ENCODE peak calls at places on chromosomes 3 and 15, in ten cellular contexts. Q is bronchial epithelial cell, B is GM23338, W is AG04450, Y is neural crest cell, X is fibroblast of pulmonary artery, Z is K562, D is sigmoid colon, E is astrocyte of the cerebellum, U is Panc1. M is an unnamed sample.

GRCh38 chr3:55718475-55718874 is 231.4 kb upstream of the WNT5A start:
- DNase-seq in X (peak), Q (no peak), U (no peak), Z (no peak), Y (no peak), W (no peak), E (no peak), D (no peak), B (no peak), M (no peak)

GRCh38 chr3:156614642-156615511 is 59.5 kb upstream of the TIPARP start:
- DNase-seq in X (peak), B (peak), E (no peak), Q (peak), Z (no peak), D (no peak), Y (no peak), W (no peak), U (no peak), M (no peak)

GRCh38 chr3:42612147-42612680 is 11.7 kb downstream of the NKTR start:
- DNase-seq in Z (no peak), U (no peak), D (no peak), X (no peak), W (no peak), Q (no peak), Y (no peak), E (no peak), B (no peak), M (no peak)

GRCh38 chr15:27956285-27956684 is 142.8 kb downstream of the OCA2 start:
- DNase-seq in U (no peak), W (no peak), Z (no peak), Y (no peak), E (no peak), Q (peak), D (no peak), X (no peak), B (no peak), M (no peak)

GRCh38 chr3:100075163-100075562 is 39.1 kb downstream of the FILIP1L start:
- DNase-seq in D (no peak), Y (no peak), Z (no peak), U (no peak), W (no peak), B (no peak), Q (no peak), E (no peak), X (no peak), M (no peak)

GRCh38 chr3:72105306-72105705 is 320.4 kb upstream of the PROK2 start:
- DNase-seq in D (no peak), X (no peak), Y (no peak), W (no peak), Q (no peak), E (no peak), U (no peak), Z (no peak), B (no peak), M (no peak)

GRCh38 chr3:101509811-101510210 is 3.2 kb downstream of the SENP7 start:
- DNase-seq in Z (no peak), D (no peak), U (no peak), E (no peak), X (peak), Y (no peak), Q (peak), B (no peak), W (no peak), M (no peak)

GRCh38 chr15:25931846-25932245 is 68.7 kb upstream of the ATP10A start:
- DNase-seq in U (no peak), X (no peak), Z (no peak), D (no peak), E (no peak), Q (no peak), W (no peak), B (no peak), Y (no peak), M (no peak)

GRCh38 chr3:125418306-125418705 is 43.2 kb upstream of the ZNF148 start:
- DNase-seq in X (no peak), E (no peak), Y (no peak), Q (no peak), D (no peak), B (no peak), W (no peak), Z (no peak), U (no peak), M (no peak)

GRCh38 chr3:54033761-54034160 is 88.6 kb upstream of the CACNA2D3 start:
- DNase-seq in E (no peak), W (no peak), Y (no peak), B (no peak), U (no peak), Q (no peak), Z (no peak), X (no peak), D (no peak), M (no peak)

GRCh38 chr3:242986-243706 is 46.6 kb downstream of the CHL1 start:
- DNase-seq in Z (no peak), Q (peak), W (peak), Y (no peak), X (peak), E (peak), B (no peak), U (no peak), D (no peak), M (no peak)

GRCh38 chr3:40504636-40505430 is 1.0 kb upstream of the ZNF620 start:
- DNase-seq in X (peak), Z (no peak), Y (no peak), B (no peak), E (peak), W (peak), Q (peak), D (no peak), U (peak), M (no peak)

GRCh38 chr3:114132500-114132899 is 46.4 kb downstream of the DRD3 start:
- DNase-seq in X (no peak), B (no peak), U (no peak), Y (no peak), W (no peak), D (no peak), Q (no peak), E (no peak), Z (no peak), M (no peak)

GRCh38 chr3:116000315-116000714 is 377.0 kb downstream of the GAP43 start:
- DNase-seq in B (no peak), E (peak), D (peak), Z (peak), U (peak), X (peak), W (peak), Q (peak), Y (no peak), M (no peak)

GRCh38 chr15:50128266-50128665 is 9.2 kb upstream of the ATP8B4 start:
- DNase-seq in X (no peak), U (no peak), Y (no peak), Z (no peak), E (no peak), W (no peak), B (peak), D (peak), Q (no peak), M (peak)

GRCh38 chr3:56269755-56270154 is 198.5 kb downstream of the ERC2 start:
- DNase-seq in Z (no peak), E (peak), D (no peak), Q (no peak), Y (no peak), B (no peak), X (peak), U (no peak), W (no peak), M (no peak)

DNA sequence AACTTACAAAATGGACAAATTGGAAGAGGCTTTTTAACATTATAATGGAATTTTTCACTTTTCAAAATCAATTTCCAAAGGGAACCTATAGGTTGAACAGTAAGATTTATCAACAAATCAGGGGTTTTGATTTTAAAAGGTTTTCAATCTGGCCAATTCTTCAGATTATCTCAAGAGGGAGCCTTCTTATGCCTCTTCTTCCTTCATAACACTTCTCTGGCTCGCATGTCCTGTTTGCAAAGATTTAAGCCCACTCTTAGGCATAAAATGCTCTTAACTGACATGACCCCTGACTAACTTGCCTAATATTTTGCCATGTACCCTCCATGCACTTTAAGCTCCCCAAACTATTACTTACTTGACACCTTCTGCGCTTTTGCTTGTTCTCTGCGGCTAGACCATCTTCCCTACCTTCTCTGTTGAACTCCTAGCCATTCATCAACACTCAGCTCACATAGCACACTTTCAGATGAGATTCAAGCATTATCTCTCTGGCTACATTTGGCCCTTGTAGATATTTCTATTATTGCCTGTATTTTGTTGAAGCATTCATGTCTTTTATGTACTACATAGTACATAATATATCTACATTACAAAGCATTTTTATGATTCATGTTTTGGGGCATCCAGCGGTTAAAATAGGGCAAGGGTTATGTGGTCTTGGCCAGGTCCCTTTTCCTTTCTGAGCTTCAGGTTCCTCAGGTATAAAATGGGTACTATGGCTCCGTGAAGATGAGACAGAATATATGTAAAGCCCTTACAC is 1.0 kb upstream of the ARIH1 start:
- DNase-seq in B (no peak), Z (no peak), U (no peak), D (no peak), W (no peak), Y (no peak), Q (no peak), E (no peak), X (peak), M (no peak)
- TF ChIP-seq CTCF in B (no peak), Z (no peak), U (no peak), D (no peak), W (peak), Y (peak), Q (no peak), E (peak), X (peak), M (no peak)

GRCh38 chr3:112990672-112991602 is at the start of gene GTPBP8:
- DNase-seq in Z (peak), E (peak), X (peak), Q (peak), B (peak), W (peak), D (peak), U (peak), Y (peak), M (peak)
- TF ChIP-seq CTCF in Z (no peak), E (no peak), X (no peak), Q (no peak), B (no peak), W (no peak), D (no peak), U (no peak), Y (peak), M (no peak)

GRCh38 chr3:52055537-52056351 is 627 bp downstream of the DUSP7 start:
- DNase-seq in W (no peak), U (no peak), Q (no peak), E (no peak), Y (peak), X (peak), B (peak), D (peak), Z (peak), M (peak)
- TF ChIP-seq CTCF in W (peak), U (no peak), Q (peak), E (no peak), Y (peak), X (peak), B (peak), D (peak), Z (peak), M (peak)

GRCh38 chr15:87816811-87817210 is 439.7 kb downstream of the NTRK3 start:
- DNase-seq in B (no peak), D (no peak), Z (no peak), W (peak), E (peak), Q (peak), U (peak), Y (no peak), X (peak), M (no peak)

GRCh38 chr15:87817553-87817952 is 439.0 kb downstream of the NTRK3 start:
- DNase-seq in X (peak), E (no peak), Y (no peak), W (no peak), Z (no peak), D (no peak), U (no peak), Q (no peak), B (no peak), M (no peak)

DNA sequence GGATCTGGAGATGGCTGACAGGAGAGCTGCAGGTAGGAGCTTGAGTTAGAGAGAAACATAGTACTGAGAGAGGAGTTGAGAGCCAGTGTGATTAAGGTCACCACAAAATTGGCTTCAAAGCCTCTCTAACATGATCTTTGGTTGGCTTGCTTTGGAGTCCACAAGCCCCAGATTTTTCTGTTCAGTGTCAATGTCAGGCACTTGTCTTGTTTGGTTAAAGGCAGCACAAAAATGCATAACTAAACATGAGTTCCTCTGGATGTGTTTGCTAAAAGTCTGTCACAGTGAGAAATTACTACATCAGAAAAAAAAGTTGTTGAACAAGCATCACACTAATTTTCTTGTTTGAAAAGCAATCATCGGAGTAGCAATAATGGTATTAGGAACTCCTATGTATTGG is 440.5 kb downstream of the NTRK3 start:
- DNase-seq in Y (no peak), D (no peak), U (no peak), E (no peak), B (no peak), Q (no peak), X (no peak), Z (no peak), W (no peak), M (no peak)
- TF ChIP-seq CTCF in Y (no peak), D (no peak), U (no peak), E (no peak), B (no peak), Q (no peak), X (no peak), Z (no peak), W (no peak), M (no peak)

GRCh38 chr15:45112143-45112591 is 1.8 kb downstream of the DUOX2 start:
- DNase-seq in B (peak), Q (no peak), Z (no peak), D (no peak), Y (no peak), W (no peak), E (no peak), U (no peak), X (no peak), M (peak)
- TF ChIP-seq CTCF in B (no peak), Q (no peak), Z (no peak), D (no peak), Y (no peak), W (no peak), E (no peak), U (no peak), X (no peak), M (no peak)

DNA sequence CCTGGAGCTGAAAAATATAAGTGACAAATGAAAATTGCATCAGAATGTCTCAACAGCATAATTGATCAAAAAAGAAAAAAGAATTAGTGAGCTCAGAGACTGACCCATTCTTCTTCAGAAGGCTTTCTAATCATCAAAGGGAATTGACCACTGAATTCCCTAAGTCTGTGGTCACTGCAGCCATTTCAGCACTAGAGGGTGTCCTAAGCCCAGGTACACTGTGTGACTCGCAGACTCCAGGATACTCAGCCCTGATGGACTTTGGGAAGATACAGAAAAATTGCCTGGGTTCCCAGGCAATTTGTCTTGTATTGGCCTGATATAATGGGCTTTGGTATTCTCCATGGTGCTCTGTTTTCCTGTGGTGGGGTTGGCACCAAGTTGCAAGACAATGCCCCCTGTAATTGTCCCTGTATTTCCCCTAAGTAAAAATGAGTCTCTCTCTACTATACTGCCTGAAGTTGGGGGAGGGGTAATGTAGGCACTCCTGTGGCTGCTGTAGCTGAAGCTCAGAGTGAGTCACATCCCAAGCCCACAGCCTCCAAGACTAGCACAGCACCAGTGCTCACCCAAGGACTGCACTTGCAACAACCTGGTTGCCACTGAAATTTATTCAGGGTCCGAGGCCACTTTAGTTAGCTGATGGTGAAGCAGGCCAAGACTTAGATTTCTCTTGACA is 256.0 kb upstream of the STAC start:
- DNase-seq in X (peak), Q (peak), D (no peak), E (peak), B (peak), Y (peak), W (no peak), U (peak), Z (no peak), M (peak)
- TF ChIP-seq CTCF in X (peak), Q (peak), D (no peak), E (peak), B (peak), Y (peak), W (peak), U (peak), Z (no peak), M (peak)

GRCh38 chr3:168061332-168061996 is 34.3 kb downstream of the GOLIM4 start:
- DNase-seq in X (no peak), B (no peak), E (no peak), D (no peak), Q (no peak), W (no peak), Y (no peak), U (no peak), Z (no peak), M (no peak)
- TF ChIP-seq CTCF in X (no peak), B (peak), E (no peak), D (no peak), Q (no peak), W (no peak), Y (no peak), U (peak), Z (no peak), M (no peak)

DNA sequence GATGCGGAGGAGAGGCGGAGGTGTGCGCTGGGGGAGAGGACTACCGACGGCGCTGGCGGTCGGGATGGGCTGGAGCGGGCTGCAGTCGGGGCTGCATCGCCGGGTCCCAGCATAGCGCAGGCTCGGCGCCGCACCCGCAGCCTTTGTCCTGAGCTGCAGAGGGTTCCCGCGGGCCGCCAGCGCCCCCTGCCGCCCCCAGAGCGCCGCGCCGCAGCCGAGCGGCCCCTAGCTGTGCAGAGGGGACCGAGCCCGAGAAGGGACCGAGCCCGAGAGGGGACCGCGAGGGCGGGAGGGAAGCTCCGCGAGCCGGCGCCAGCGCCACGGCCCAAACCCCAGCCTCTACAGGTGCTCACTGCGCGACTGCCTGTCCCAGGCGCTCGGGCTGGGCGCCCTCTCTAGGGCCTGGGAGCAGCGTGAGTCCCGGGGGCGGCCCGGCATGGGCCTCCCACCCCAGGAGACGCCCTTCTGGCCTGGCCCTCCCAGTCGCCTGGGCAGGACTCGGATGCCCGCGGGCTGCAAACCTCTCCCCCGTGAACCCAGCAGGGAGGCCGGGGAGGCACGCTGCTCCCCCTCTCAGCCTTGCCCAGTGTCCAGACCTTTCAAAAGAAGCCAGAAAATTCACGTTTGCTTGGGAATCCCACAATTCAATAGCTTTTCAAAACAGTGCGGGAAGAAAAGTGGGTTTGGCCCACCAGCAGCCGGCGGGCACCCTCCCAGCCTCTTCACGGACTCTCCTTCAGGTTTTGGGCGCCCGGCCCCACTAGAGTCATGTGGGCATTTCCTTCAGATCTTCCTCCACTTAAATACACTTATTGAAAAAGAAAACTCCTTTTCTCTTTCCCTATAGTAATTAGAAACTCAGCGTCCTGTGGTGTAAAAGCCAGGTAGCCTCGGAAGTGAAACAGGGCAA is 134.7 kb downstream of the TPRA1 start:
- DNase-seq in Y (peak), W (no peak), X (peak), E (no peak), D (peak), U (no peak), Z (peak), Q (peak), B (peak), M (peak)
- TF ChIP-seq CTCF in Y (peak), W (peak), X (peak), E (peak), D (peak), U (peak), Z (peak), Q (peak), B (peak), M (peak)

GRCh38 chr15:45110256-45110820 is 3.6 kb downstream of the DUOX2 start:
- DNase-seq in D (no peak), U (no peak), B (peak), Y (no peak), X (no peak), W (no peak), Z (no peak), Q (no peak), E (no peak), M (no peak)
- TF ChIP-seq CTCF in D (no peak), U (no peak), B (peak), Y (no peak), X (no peak), W (peak), Z (no peak), Q (no peak), E (no peak), M (peak)

M was measured in H9.